ENCODE peak calls at places on chromosomes 3 and 15, in ten cellular contexts. C, Y, L, V, S, U, E, J, Z and A are unnamed samples.
A peak's percentile ranks its signal among the peaks of the same experiment; 100 is the strongest.

GRCh38 chr3:23314981-23315805 is 112.1 kb downstream of the UBE2E2 start:
- DNase-seq in S (no peak), U (no peak), L (no peak), J (no peak), Z (no peak), E (no peak), V (no peak), Y (no peak), C (peak; percentile 20), A (no peak)

GRCh38 chr15:75887178-75887577 is 16.5 kb upstream of the FBXO22 start:
- DNase-seq in Z (peak; percentile 20), C (no peak), J (no peak), Y (no peak), V (no peak), S (no peak), L (no peak), U (no peak), E (no peak), A (no peak)

GRCh38 chr15:58478579-58478978 is 46.8 kb downstream of the LIPC start:
- DNase-seq in S (no peak), L (no peak), E (no peak), C (no peak), Z (no peak), U (no peak), J (no peak), Y (no peak), V (no peak), A (no peak)

GRCh38 chr3:102161362-102162006 is 273.3 kb upstream of the ZPLD1 start:
- DNase-seq in Y (no peak), S (no peak), L (no peak), U (no peak), Z (no peak), C (no peak), J (no peak), V (no peak), E (no peak), A (no peak)

GRCh38 chr15:68230157-68231100 is 901 bp upstream of the CLN6 start:
- DNase-seq in L (no peak), E (peak; percentile 51), Z (no peak), Y (no peak), C (peak; percentile 10), U (no peak), V (peak; percentile 26), J (no peak), S (peak; percentile 59), A (peak; percentile 30)

GRCh38 chr3:184066211-184066610 is 13.4 kb downstream of the HTR3C start:
- DNase-seq in J (no peak), C (peak; percentile 9), L (no peak), V (no peak), Y (no peak), S (no peak), E (no peak), U (no peak), Z (no peak), A (no peak)

GRCh38 chr15:100383302-100384107 is 41.7 kb upstream of the ADAMTS17 start:
- DNase-seq in C (no peak), E (no peak), V (no peak), Y (peak; percentile 64), S (peak; percentile 46), U (no peak), J (no peak), Z (peak; percentile 41), L (no peak), A (peak; percentile 19)

GRCh38 chr3:55571913-55572312 is 84.8 kb upstream of the WNT5A start:
- DNase-seq in Y (no peak), C (no peak), V (no peak), J (no peak), U (peak; percentile 84), E (no peak), L (no peak), S (no peak), Z (peak; percentile 3), A (peak; percentile 52)

GRCh38 chr15:33125883-33126535 is 68.5 kb downstream of the FMN1 start:
- DNase-seq in Y (no peak), J (no peak), Z (no peak), C (no peak), E (no peak), S (no peak), V (no peak), U (no peak), L (no peak), A (no peak)

GRCh38 chr3:151439652-151440125 is 21.2 kb downstream of the IGSF10 start:
- DNase-seq in Z (peak; percentile 49), Y (peak; percentile 76), C (peak; percentile 78), L (no peak), E (no peak), J (no peak), S (peak; percentile 37), U (no peak), V (no peak), A (no peak)

GRCh38 chr3:37862712-37863551 is 1.3 kb downstream of the CTDSPL start:
- DNase-seq in S (peak; percentile 44), Z (peak; percentile 66), V (no peak), J (no peak), U (no peak), C (peak; percentile 75), L (no peak), Y (peak; percentile 42), E (no peak), A (peak; percentile 28)

GRCh38 chr15:71115567-71116351 is 488 bp downstream of the THSD4 start:
- DNase-seq in C (peak; percentile 58), S (peak; percentile 28), Y (peak; percentile 78), U (peak; percentile 54), L (no peak), V (peak; percentile 66), J (peak; percentile 72), E (no peak), Z (no peak), A (peak; percentile 71)

GRCh38 chr15:70812827-70813364 is 41.1 kb downstream of the LARP6 start:
- DNase-seq in U (no peak), Y (no peak), J (no peak), S (no peak), E (no peak), L (no peak), C (no peak), Z (no peak), V (no peak), A (no peak)

GRCh38 chr3:24088782-24089181 is 143.7 kb downstream of the NR1D2 start:
- DNase-seq in E (no peak), Z (peak; percentile 20), Y (peak; percentile 28), V (no peak), U (no peak), S (no peak), J (no peak), L (no peak), C (peak; percentile 41), A (no peak)

GRCh38 chr3:183472155-183472554 is 43.7 kb upstream of the MCF2L2 start:
- DNase-seq in C (no peak), V (no peak), S (no peak), Y (no peak), J (no peak), E (no peak), U (no peak), L (no peak), Z (no peak), A (no peak)

GRCh38 chr15:42511010-42511396 is 15.6 kb downstream of the SNAP23 start:
- DNase-seq in L (no peak), Z (no peak), E (no peak), J (no peak), C (peak; percentile 84), V (no peak), S (no peak), Y (no peak), U (no peak), A (no peak)

DNA sequence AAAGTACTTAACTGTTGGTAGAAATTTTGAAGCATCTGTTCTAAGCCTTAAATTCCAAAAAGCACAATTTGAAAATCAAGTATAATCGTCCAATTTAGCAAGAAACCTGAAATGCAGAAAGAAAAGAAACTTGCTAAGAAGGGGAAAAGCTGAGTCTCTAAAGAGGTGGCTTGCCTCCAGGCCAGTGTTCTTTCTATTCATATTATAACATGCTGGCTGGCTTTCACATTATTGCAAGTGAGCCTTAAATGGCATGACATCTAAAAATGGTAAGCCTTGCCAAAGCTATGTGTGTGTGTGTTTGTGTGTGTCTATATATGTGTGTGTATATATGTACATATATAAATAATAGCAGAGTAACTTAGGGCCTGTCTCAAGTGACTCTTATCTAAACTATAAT is 89.5 kb downstream of the FGF12 start:
- DNase-seq in E (no peak), L (no peak), Z (no peak), Y (no peak), J (no peak), S (no peak), U (no peak), V (no peak), C (no peak), A (no peak)
- H3K4me3 ChIP-seq in E (no peak overlapping the region), L (no peak overlapping the region), Z (no peak overlapping the region), Y (no peak overlapping the region), J (no peak overlapping the region), S (no peak overlapping the region), U (no peak overlapping the region), V (no peak overlapping the region), C (no peak overlapping the region), A (no peak overlapping the region)

GRCh38 chr3:42014949-42015533 is 53.1 kb upstream of the ULK4 start:
- DNase-seq in E (no peak), U (peak; percentile 80), Y (no peak), L (no peak), V (peak; percentile 37), J (peak; percentile 60), Z (peak; percentile 85), S (peak; percentile 52), C (no peak), A (peak; percentile 55)
- TF ChIP-seq POLR2A in E (peak; percentile 43), U (no peak), Y (no peak), L (no peak), V (no peak), J (no peak), Z (peak; percentile 49), S (no peak), C (no peak), A (no peak)

GRCh38 chr15:65289261-65289854 is 2.7 kb upstream of the PARP16 start:
- DNase-seq in Y (no peak), J (no peak), U (no peak), C (no peak), E (no peak), L (no peak), Z (no peak), V (no peak), S (no peak), A (no peak)
- H3K4me3 ChIP-seq in Y (no peak overlapping the region), J (no peak overlapping the region), U (no peak overlapping the region), C (no peak overlapping the region), E (no peak overlapping the region), L (no peak overlapping the region), Z (no peak overlapping the region), V (no peak overlapping the region), S (no peak overlapping the region), A (no peak overlapping the region)

DNA sequence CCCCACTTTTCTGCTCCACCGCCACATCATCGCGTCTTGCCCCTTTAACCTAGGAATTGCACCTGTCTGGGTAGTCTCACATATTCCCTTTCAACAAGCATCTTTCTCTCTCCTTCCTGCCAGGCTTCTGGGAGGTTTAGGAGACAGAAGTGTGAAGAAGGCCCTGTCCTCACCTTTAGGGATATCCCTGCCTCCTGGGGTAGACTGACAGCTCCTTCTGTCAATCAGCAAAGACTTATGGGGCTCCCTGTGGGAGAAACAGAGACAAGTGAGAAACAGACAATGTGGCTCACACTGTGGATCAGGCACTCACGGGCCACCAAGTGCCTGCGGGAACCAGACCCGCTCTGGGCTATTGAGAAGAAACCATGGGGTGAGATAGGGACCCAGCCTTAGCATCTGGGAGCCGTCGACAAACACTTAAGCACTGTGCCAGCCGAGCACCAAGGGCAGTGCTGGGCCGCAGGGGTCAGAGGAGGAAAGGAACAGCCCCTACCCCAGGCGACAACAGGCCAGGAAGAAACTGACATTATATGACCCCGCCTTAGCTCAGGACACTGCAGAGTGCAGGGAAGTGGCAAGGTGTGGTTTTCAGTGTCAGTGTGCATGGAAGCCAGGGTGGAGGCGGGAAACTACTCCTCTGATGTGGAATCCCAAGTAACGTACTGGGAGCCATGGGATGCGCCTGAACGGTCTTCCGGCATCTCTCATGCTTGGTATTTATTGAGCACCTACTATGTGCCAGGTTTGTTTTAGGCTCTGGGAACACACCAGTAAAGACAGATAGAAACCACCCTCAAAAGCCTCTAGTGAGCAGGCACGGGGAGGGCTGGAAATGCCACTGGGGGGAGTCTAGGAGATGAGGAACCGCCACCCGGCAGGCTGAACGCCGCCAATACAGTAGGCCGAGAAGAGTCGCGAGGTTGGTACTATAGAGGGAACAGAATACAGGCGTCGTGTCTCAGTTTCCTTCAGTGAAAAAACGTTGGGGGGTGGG is 1.8 kb downstream of the EFCC1 start:
- DNase-seq in V (no peak), Z (no peak), U (no peak), J (no peak), E (no peak), C (no peak), Y (no peak), L (no peak), S (no peak), A (no peak)
- TF ChIP-seq POLR2A in V (no peak), Z (no peak), U (no peak), J (no peak), E (no peak), C (no peak), Y (no peak), L (no peak), S (no peak), A (no peak)